ENCODE peak calls at places on chromosomes 7 and 10, in ten cellular contexts. M is neural progenitor cell, V is psoas muscle, B is fibroblast of pulmonary artery, C is pancreas, S is spleen, X is endothelial cell, H is GM12878, U is AG04449, E is osteocyte. N is an unnamed sample.

GRCh38 chr10:20181408-20181807 is 365.2 kb downstream of the PLXDC2 start:
- DNase-seq in M (peak), V (no peak), B (no peak), C (no peak), S (no peak), X (no peak), H (no peak), U (no peak), E (no peak), N (no peak)

GRCh38 chr7:107560898-107561516 is 2.7 kb downstream of the COG5 start:
- DNase-seq in M (no peak), V (no peak), B (no peak), C (no peak), S (no peak), X (no peak), H (no peak), U (no peak), E (no peak), N (no peak)

GRCh38 chr7:33806284-33807157 is 98.8 kb upstream of the BMPER start:
- DNase-seq in M (peak), V (no peak), B (peak), C (no peak), S (no peak), X (no peak), H (no peak), U (no peak), E (peak), N (no peak)

GRCh38 chr7:90383422-90383821 is 19.8 kb upstream of the CLDN12 start:
- DNase-seq in M (no peak), V (no peak), B (peak), C (no peak), S (no peak), X (no peak), H (no peak), U (peak), E (no peak), N (no peak)

GRCh38 chr7:93228302-93228701 is 2.0 kb upstream of the HEPACAM2 start:
- DNase-seq in M (peak), V (no peak), B (peak), C (no peak), S (no peak), X (peak), H (peak), U (no peak), E (no peak), N (no peak)

GRCh38 chr7:132518839-132519173 is 57.5 kb downstream of the PLXNA4 start:
- DNase-seq in M (no peak), V (no peak), B (no peak), C (no peak), S (no peak), X (no peak), H (no peak), U (no peak), E (no peak), N (no peak)

GRCh38 chr10:34217524-34217923 is 597.6 kb downstream of the PARD3 start:
- DNase-seq in M (no peak), V (no peak), B (no peak), C (no peak), S (no peak), X (no peak), H (no peak), U (no peak), E (no peak), N (no peak)

GRCh38 chr7:143882020-143882610 is 19.9 kb downstream of the TCAF1 start:
- DNase-seq in M (peak), V (peak), B (peak), C (no peak), S (no peak), X (no peak), H (no peak), U (no peak), E (no peak), N (peak)

GRCh38 chr7:4247106-4247876 is 434.8 kb upstream of the FOXK1 start:
- DNase-seq in M (no peak), V (no peak), B (no peak), C (no peak), S (peak), X (no peak), H (no peak), U (no peak), E (no peak), N (no peak)

GRCh38 chr10:112792487-112793196 is 157.4 kb upstream of the TCF7L2 start:
- DNase-seq in M (peak), V (peak), B (peak), C (no peak), S (no peak), X (no peak), H (no peak), U (no peak), E (peak), N (peak)

GRCh38 chr7:131231381-131232220 is 96.1 kb upstream of the MKLN1 start:
- DNase-seq in M (no peak), V (no peak), B (peak), C (no peak), S (peak), X (no peak), H (peak), U (no peak), E (no peak), N (no peak)

GRCh38 chr10:6647811-6648526 is 67.9 kb upstream of the PRKCQ start:
- DNase-seq in M (peak), V (peak), B (no peak), C (peak), S (peak), X (peak), H (no peak), U (no peak), E (no peak), N (no peak)

GRCh38 chr7:155296006-155296787 is 1.5 kb upstream of the INSIG1 start:
- DNase-seq in M (no peak), V (no peak), B (no peak), C (no peak), S (no peak), X (no peak), H (no peak), U (no peak), E (no peak), N (no peak)

GRCh38 chr7:155298288-155298833 is 683 bp downstream of the INSIG1 start:
- DNase-seq in M (peak), V (no peak), B (peak), C (no peak), S (no peak), X (no peak), H (no peak), U (no peak), E (no peak), N (peak)

GRCh38 chr7:155295511-155295910 is 2.2 kb upstream of the INSIG1 start:
- DNase-seq in M (no peak), V (no peak), B (no peak), C (no peak), S (no peak), X (no peak), H (no peak), U (no peak), E (no peak), N (no peak)

GRCh38 chr7:155297517-155298287 is at the start of gene INSIG1:
- DNase-seq in M (peak), V (peak), B (peak), C (peak), S (peak), X (peak), H (peak), U (no peak), E (peak), N (peak)

DNA sequence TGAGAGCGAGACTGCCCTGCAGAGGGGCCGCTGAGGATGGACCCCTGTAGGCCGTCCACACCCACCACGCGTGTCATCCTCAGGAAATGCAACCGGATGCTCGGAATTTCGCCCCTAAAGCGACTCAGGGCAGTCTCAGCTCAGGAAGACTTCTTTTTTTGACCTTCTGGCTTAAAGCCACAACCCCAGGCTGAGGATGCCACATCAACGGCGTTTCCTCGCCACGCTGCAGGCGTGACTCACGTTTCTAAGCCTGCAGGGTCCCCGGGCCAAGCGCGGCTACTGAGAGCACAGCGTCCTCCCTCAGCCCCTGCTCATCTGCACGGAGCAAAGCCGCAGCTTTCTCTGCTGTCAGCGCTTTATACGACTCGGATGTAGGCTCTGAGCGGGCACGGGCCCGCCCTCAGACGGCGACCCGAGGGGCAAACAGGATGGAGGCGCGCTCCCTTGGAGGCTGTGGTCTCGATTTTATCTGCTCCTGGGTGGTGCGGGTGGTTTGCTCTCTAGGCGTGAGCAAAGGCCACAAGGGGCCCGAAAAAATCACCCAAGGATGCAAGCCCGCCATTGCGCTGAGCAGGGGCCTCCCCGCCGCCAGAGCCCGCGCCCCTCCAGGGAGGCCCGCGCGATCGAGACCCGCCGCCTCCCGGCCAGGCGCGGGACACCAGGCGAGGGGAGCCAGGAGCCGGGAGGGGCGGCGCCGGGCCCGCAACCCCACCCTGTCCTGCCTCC is 726 bp upstream of the INSIG1 start:
- DNase-seq in M (peak), V (peak), B (peak), C (peak), S (peak), X (peak), H (no peak), U (no peak), E (no peak), N (peak)
- TF ChIP-seq CTCF in M (peak), V (peak), B (peak), C (no peak), S (peak), X (no peak), H (no peak), U (peak), E (peak), N (no peak)

DNA sequence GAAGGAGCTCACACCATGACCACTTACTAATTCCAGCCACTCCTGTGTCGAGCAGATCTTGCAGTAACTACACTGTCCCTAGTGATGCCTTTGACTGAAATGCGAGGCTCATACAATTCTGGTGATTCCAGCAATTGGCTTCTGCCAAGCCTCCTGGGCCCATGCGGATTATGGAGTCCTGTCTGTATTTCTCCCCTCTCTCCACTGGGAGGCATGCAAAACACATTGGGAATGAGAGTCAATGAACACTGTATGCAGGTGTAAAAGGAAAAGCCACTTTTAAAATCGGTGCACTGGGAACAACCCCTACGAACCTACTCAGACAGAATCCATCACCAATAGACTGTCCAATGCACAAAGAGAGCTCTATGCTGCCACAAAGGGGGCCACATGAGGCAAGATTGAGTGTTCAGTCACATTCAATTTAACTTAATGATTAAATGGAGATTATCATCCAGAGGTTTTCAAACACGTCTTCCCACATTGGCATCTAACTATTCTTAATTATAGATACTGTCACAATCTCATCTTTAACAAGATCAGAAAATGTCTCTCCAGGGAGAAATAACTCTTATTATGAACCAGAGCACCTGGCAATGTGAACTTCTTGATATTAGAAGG is 550.6 kb downstream of the GLRX3 start:
- DNase-seq in M (peak), V (no peak), B (no peak), C (no peak), S (no peak), X (no peak), H (no peak), U (no peak), E (no peak), N (peak)
- TF ChIP-seq CTCF in M (peak), V (peak), B (no peak), C (no peak), S (no peak), X (no peak), H (no peak), U (no peak), E (no peak), N (peak)

DNA sequence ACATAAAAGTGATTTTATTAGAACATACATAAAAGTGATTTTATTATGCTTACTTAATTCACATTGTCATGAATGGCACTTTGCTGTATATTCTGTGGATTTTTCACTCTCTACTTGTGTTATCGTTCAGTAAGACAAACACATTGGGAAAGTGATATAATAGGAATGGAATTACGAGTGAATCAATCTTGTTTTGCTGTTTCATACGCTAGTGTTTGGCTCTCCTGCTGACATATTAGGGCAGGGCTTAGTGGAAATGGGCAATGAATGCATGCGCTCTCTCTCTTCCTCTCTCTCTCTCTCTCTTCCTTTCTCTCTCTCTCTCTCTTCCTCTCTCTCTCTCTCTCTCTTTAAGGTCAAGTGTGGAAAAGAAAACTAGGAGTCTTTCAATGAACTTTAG is 561.2 kb downstream of the ACTR3B start:
- DNase-seq in M (no peak), V (no peak), B (no peak), C (no peak), S (no peak), X (no peak), H (no peak), U (no peak), E (no peak), N (no peak)
- TF ChIP-seq CTCF in M (no peak), V (no peak), B (no peak), C (no peak), S (no peak), X (no peak), H (no peak), U (no peak), E (no peak), N (no peak)

DNA sequence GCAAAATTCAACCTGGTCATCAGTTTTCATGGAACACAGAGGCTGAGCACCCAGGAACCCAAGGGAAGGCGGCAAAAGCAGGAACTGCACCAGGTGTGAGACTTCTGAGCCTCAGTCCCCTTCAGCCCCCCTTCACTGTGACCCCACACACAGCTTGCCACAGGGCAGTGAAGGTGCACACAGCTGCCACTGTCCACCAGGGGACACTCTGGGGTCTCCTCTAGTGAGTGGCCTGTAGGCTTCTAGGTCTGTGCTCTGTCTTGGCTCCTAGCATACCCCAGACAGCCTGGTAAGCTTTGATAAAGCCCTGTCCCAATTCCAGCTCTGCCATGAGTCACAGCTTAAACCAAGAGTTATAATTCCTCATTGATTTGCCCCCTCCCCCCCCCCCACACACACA is 12.1 kb downstream of the KCNH2 start:
- DNase-seq in M (peak), V (no peak), B (no peak), C (no peak), S (no peak), X (peak), H (no peak), U (no peak), E (no peak), N (peak)
- TF ChIP-seq CTCF in M (peak), V (no peak), B (peak), C (no peak), S (no peak), X (no peak), H (no peak), U (peak), E (peak), N (peak)

DNA sequence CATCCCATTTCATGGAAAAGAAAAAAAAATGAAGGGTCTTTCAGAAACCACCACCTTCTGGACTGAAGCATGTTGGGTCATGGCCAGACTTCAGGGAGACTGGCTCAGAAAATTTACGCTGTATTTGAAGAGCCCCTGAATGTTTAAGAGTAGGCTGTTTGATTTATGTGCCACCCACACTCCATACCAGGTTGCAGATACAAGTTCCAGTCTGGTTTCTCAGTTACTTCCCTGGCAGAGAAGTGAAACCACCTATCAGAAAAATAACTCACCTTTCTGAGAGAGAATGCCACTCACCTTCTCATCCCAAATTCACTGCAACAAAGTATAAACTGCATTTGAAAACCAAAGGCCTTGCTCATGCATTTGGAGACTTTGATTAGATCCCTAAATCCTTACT is 13.1 kb upstream of the ADD3 start:
- DNase-seq in M (no peak), V (no peak), B (no peak), C (no peak), S (no peak), X (no peak), H (no peak), U (no peak), E (no peak), N (no peak)
- TF ChIP-seq CTCF in M (no peak), V (no peak), B (no peak), C (no peak), S (no peak), X (no peak), H (no peak), U (no peak), E (no peak), N (no peak)

GRCh38 chr10:100972115-100972903 is 3.0 kb downstream of the SEMA4G start:
- DNase-seq in M (no peak), V (peak), B (no peak), C (no peak), S (peak), X (no peak), H (no peak), U (no peak), E (no peak), N (no peak)

GRCh38 chr10:100969175-100970075 is at the start of gene SEMA4G:
- DNase-seq in M (peak), V (peak), B (peak), C (peak), S (peak), X (peak), H (no peak), U (no peak), E (peak), N (peak)

GRCh38 chr10:100970076-100970913 is 991 bp downstream of the SEMA4G start:
- DNase-seq in M (peak), V (peak), B (no peak), C (peak), S (peak), X (no peak), H (no peak), U (no peak), E (peak), N (peak)

GRCh38 chr10:100972904-100973535 is 3.7 kb downstream of the SEMA4G start:
- DNase-seq in M (no peak), V (peak), B (no peak), C (no peak), S (peak), X (no peak), H (no peak), U (no peak), E (no peak), N (no peak)

DNA sequence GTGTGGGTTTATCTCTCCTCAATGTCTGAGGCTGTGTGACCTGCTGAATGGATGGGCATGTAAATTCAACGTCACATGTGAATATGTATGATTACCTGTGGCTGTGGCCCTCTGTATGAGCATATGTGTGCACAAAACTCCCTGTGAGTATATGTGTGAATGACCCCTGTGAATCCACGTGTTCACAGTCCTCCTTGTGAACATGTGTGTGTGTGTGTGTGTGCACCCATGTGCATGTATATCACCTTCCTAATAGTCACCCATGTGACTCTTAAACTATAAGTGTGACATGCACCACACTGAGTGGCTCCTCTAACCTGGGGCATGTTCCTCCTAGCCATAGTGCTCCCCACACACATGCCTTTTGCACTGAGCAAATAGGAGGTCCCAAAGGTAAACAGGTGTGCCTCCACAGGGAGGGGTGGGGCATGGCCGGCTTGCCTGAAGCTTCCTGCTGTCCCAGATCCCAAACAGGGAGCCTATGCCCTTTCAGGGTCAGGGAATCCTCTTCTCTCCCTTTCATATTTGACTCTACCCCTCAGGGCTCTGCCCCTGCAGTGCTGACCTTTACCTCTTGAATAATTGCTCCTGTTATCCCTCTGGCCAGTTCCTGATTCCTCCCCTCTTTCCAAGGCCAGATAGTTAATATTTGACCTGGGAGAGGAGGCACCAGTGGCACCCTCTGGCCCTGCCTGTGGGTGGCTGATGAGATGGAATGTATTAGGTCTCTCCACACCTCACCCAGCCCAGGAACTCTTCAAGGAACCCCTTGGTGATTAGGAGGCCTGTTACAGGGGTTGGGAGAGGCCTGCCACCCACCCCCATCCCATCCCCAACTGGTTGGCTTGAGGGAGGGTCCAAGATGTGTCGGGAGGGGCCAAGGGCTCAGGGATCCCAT is 1.9 kb downstream of the SEMA4G start:
- DNase-seq in M (no peak), V (peak), B (no peak), C (no peak), S (peak), X (no peak), H (no peak), U (no peak), E (no peak), N (no peak)
- TF ChIP-seq CTCF in M (no peak), V (no peak), B (no peak), C (no peak), S (no peak), X (no peak), H (no peak), U (no peak), E (no peak), N (no peak)

GRCh38 chr7:50590535-50590934 is 25.3 kb upstream of the DDC start:
- DNase-seq in M (no peak), V (no peak), B (no peak), C (no peak), S (no peak), X (no peak), H (no peak), U (no peak), E (no peak), N (no peak)

GRCh38 chr7:50587737-50588136 is 22.5 kb upstream of the DDC start:
- DNase-seq in M (no peak), V (no peak), B (no peak), C (no peak), S (no peak), X (no peak), H (no peak), U (no peak), E (no peak), N (no peak)

GRCh38 chr7:50591098-50591479 is 25.9 kb upstream of the DDC start:
- DNase-seq in M (no peak), V (no peak), B (no peak), C (no peak), S (no peak), X (no peak), H (no peak), U (no peak), E (no peak), N (no peak)

GRCh38 chr7:50589362-50589761 is 24.2 kb upstream of the DDC start:
- DNase-seq in M (no peak), V (no peak), B (no peak), C (no peak), S (no peak), X (no peak), H (no peak), U (no peak), E (peak), N (no peak)

GRCh38 chr7:50588937-50589336 is 23.7 kb upstream of the DDC start:
- DNase-seq in M (no peak), V (no peak), B (no peak), C (no peak), S (no peak), X (no peak), H (no peak), U (no peak), E (peak), N (no peak)
- TF ChIP-seq CTCF in M (peak), V (no peak), B (peak), C (no peak), S (no peak), X (peak), H (no peak), U (peak), E (no peak), N (no peak)

N was measured in glutamatergic neuron.